ENCODE peak calls at places on chromosomes 11 and 22, in four cellular contexts. I, X, T and G are unnamed samples.

GRCh38 chr22:39984006-39984405 is 10.7 kb upstream of the FAM83F start:
- DNase-seq in I (no peak), T (no peak), X (no peak), G (peak; percentile 51)

GRCh38 chr22:40008726-40009125 is 14.0 kb downstream of the FAM83F start:
- DNase-seq in T (no peak), I (no peak), X (no peak), G (no peak)

GRCh38 chr11:122668562-122669090 is 13.1 kb downstream of the UBASH3B start:
- DNase-seq in T (no peak), I (no peak), X (no peak), G (peak; percentile 96)

GRCh38 chr11:2697871-2698270 is 1.9 kb downstream of the KCNQ1OT1 start:
- DNase-seq in X (no peak), T (no peak), I (no peak), G (no peak)

GRCh38 chr11:94845622-94846021 is 77.5 kb downstream of the AMOTL1 start:
- DNase-seq in T (no peak), I (no peak), X (no peak), G (peak; percentile 40)

GRCh38 chr11:76609736-76610370 is 60.7 kb downstream of the LRRC32 start:
- DNase-seq in I (no peak), X (peak; percentile 43), T (no peak), G (no peak)

GRCh38 chr11:47552581-47553416 is at the start of gene CELF1:
- DNase-seq in X (peak; percentile 91), T (peak; percentile 92), I (peak; percentile 91), G (peak; percentile 90)

GRCh38 chr11:46332568-46333128 is 14.6 kb upstream of the DGKZ start:
- DNase-seq in I (no peak), X (peak; percentile 72), T (peak; percentile 53), G (no peak)

GRCh38 chr11:1756791-1757771 is 6.6 kb downstream of the CTSD start:
- DNase-seq in I (no peak), T (no peak), X (no peak), G (no peak)

GRCh38 chr22:38543822-38544221 is 26.2 kb downstream of the DMC1 start:
- DNase-seq in I (no peak), X (no peak), T (no peak), G (no peak)

GRCh38 chr11:27429740-27430451 is 42.7 kb downstream of the LGR4 start:
- DNase-seq in T (no peak), X (no peak), I (no peak), G (no peak)

GRCh38 chr11:18775492-18776292 is 15.9 kb downstream of the PTPN5 start:
- DNase-seq in I (peak; percentile 75), T (peak; percentile 82), X (peak; percentile 92), G (peak; percentile 44)

GRCh38 chr11:129720156-129720555 is 95.5 kb upstream of the TMEM45B start:
- DNase-seq in T (no peak), X (no peak), I (no peak), G (no peak)

GRCh38 chr11:126501641-126502040 is 146.2 kb downstream of the ST3GAL4 start:
- DNase-seq in I (no peak), T (no peak), X (no peak), G (no peak)

GRCh38 chr22:46056169-46057041 is 79.4 kb upstream of the WNT7B start:
- DNase-seq in X (no peak), I (no peak), T (no peak), G (no peak)

GRCh38 chr11:99766816-99767215 is 746.1 kb downstream of the CNTN5 start:
- DNase-seq in I (no peak), X (no peak), T (no peak), G (peak; percentile 16)

GRCh38 chr11:77155082-77155475 is 27.0 kb downstream of the MYO7A start:
- DNase-seq in T (no peak), X (no peak), I (no peak), G (no peak)

GRCh38 chr22:32999039-32999861 is 58.9 kb downstream of the SYN3 start:
- DNase-seq in T (no peak), X (peak; percentile 17), I (no peak), G (no peak)

GRCh38 chr22:44597616-44598015 is 99.6 kb upstream of the RTL6 start:
- DNase-seq in I (no peak), T (no peak), X (no peak), G (peak; percentile 42)

GRCh38 chr22:24894220-24894975 is 52.1 kb downstream of the LHFPL7 start:
- DNase-seq in T (no peak), X (no peak), I (no peak), G (peak; percentile 93)

GRCh38 chr11:61690706-61691377 is 10.7 kb downstream of the DAGLA start:
- DNase-seq in I (no peak), X (no peak), T (no peak), G (no peak)

GRCh38 chr11:96339704-96340554 is 3.1 kb downstream of the MAML2 start:
- DNase-seq in T (no peak), X (no peak), I (no peak), G (peak; percentile 27)

GRCh38 chr11:122033193-122033592 is 82.8 kb downstream of the BLID start:
- DNase-seq in I (no peak), T (no peak), X (no peak), G (no peak)

GRCh38 chr11:60184824-60185511 is 2.1 kb upstream of the MS4A6A start:
- DNase-seq in X (no peak), T (no peak), I (no peak), G (no peak)

GRCh38 chr11:94521684-94522083 is 9.4 kb downstream of the C11orf97 start:
- DNase-seq in X (no peak), I (no peak), T (peak; percentile 30), G (no peak)

GRCh38 chr11:115325523-115325922 is 178.7 kb downstream of the CADM1 start:
- DNase-seq in X (no peak), T (no peak), I (no peak), G (no peak)

GRCh38 chr11:76320929-76321328 is 60.0 kb downstream of the THAP12 start:
- DNase-seq in I (no peak), T (no peak), X (no peak), G (no peak)

GRCh38 chr11:29159552-29160465 is 857.0 kb downstream of the KCNA4 start:
- DNase-seq in T (peak; percentile 69), X (peak; percentile 56), I (peak; percentile 56), G (peak; percentile 74)

GRCh38 chr11:27699926-27700350 is 317 bp downstream of the BDNF start:
- DNase-seq in I (no peak), X (peak; percentile 65), T (no peak), G (no peak)

GRCh38 chr11:68528630-68529029 is 68.1 kb downstream of the PPP6R3 start:
- DNase-seq in I (no peak), T (no peak), X (no peak), G (peak; percentile 53)

GRCh38 chr22:39995346-39996252 is 845 bp downstream of the FAM83F start:
- DNase-seq in I (no peak), T (peak; percentile 43), X (no peak), G (no peak)

GRCh38 chr11:269146-269890 is 8.9 kb upstream of the NLRP6 start:
- DNase-seq in I (no peak), X (no peak), T (peak; percentile 10), G (no peak)

GRCh38 chr11:61297741-61298140 is 2.6 kb upstream of the VWCE start:
- DNase-seq in T (no peak), I (no peak), X (no peak), G (peak; percentile 73)

GRCh38 chr11:93807980-93808379 is 23.9 kb downstream of the MED17 start:
- DNase-seq in X (no peak), T (no peak), I (no peak), G (no peak)

GRCh38 chr22:41846268-41847002 is 13.5 kb downstream of the SREBF2 start:
- DNase-seq in I (no peak), T (no peak), X (no peak), G (no peak)

GRCh38 chr11:123458501-123458900 is 28.4 kb downstream of the GRAMD1B start:
- DNase-seq in X (no peak), T (no peak), I (no peak), G (no peak)

GRCh38 chr11:111018571-111018970 is 227.0 kb upstream of the POU2AF2 start:
- DNase-seq in X (no peak), I (no peak), T (no peak), G (no peak)

GRCh38 chr11:126892781-126893180 is 107.8 kb downstream of the KIRREL3 start:
- DNase-seq in T (no peak), X (no peak), I (no peak), G (no peak)

GRCh38 chr11:16843307-16843706 is 104.9 kb downstream of the C11orf58 start:
- DNase-seq in T (no peak), X (no peak), I (no peak), G (no peak)

DNA sequence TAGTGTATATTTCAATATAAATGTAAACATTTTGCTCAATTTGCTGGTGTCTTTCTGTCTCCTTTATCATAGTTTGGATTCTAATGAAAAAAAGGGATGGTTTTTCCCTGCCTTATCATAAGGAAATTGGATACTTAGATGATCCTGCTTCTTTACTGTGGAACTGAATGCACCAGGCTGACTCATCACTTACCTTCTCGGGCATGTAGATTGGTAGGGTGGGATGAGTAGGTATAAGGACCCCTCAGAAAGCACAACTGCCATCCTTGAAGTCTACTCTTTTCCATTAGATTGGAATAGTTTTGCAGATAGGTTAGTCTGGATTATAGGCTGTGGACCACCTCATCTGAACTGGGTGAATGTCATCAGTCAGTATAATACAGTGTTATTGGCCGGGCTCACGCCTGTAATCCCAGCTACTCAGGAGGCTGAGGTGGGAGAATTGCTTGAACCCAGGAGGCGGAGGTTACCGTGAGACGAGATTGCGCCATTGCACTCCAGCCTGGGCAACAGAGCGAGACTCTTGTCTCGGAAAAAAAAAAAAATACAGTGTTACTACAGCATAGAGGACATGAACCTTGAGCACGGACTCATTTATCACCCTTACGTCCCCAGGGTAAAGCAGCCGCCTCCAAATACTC is 7.4 kb upstream of the SIDT2 start:
- DNase-seq in I (no peak), T (no peak), X (no peak), G (no peak)
- H3K27ac ChIP-seq in I (no peak overlapping the region), T (no peak overlapping the region), X (no peak overlapping the region), G (no peak overlapping the region)

GRCh38 chr11:86988351-86988881 is 33.2 kb upstream of the FZD4 start:
- DNase-seq in X (no peak), T (no peak), I (no peak), G (no peak)
- H2BK12ac ChIP-seq in X (no peak overlapping the region), T (no peak overlapping the region), I (no peak overlapping the region), G (no peak overlapping the region)

GRCh38 chr22:18116634-18117033 is 6.0 kb downstream of the TUBA8 start:
- DNase-seq in T (no peak), X (no peak), I (no peak), G (no peak)
- H3K27ac ChIP-seq in T (no peak overlapping the region), X (no peak overlapping the region), I (no peak overlapping the region), G (no peak overlapping the region)

GRCh38 chr11:86815726-86816125 is 15.4 kb downstream of the PRSS23 start:
- DNase-seq in T (no peak), I (no peak), X (no peak), G (no peak)
- H2BK12ac ChIP-seq in T (no peak overlapping the region), I (no peak overlapping the region), X (no peak overlapping the region), G (peak overlapping the region; percentile 99)

GRCh38 chr11:73325036-73325981 is 17.2 kb downstream of the ARHGEF17 start:
- DNase-seq in X (no peak), T (no peak), I (no peak), G (peak; percentile 83)

GRCh38 chr11:73322986-73323306 is 14.9 kb downstream of the ARHGEF17 start:
- DNase-seq in T (no peak), X (no peak), I (no peak), G (no peak)

GRCh38 chr11:73324116-73324515 is 16.0 kb downstream of the ARHGEF17 start:
- DNase-seq in I (no peak), X (no peak), T (no peak), G (no peak)

GRCh38 chr11:73323464-73323863 is 15.4 kb downstream of the ARHGEF17 start:
- DNase-seq in I (no peak), T (peak; percentile 84), X (peak; percentile 80), G (peak; percentile 84)

GRCh38 chr11:73324665-73325035 is 16.6 kb downstream of the ARHGEF17 start:
- DNase-seq in I (no peak), X (no peak), T (no peak), G (no peak)
- H3K27ac ChIP-seq in I (peak overlapping the region; percentile 68), X (no peak overlapping the region), T (no peak overlapping the region), G (peak overlapping the region; percentile 41)

GRCh38 chr11:10483174-10483573 is 28.1 kb downstream of the AMPD3 start:
- DNase-seq in I (no peak), T (peak; percentile 9), X (no peak), G (no peak)
- H2BK12ac ChIP-seq in I (no peak overlapping the region), T (no peak overlapping the region), X (no peak overlapping the region), G (no peak overlapping the region)